ENCODE peak calls at places on chromosome 12, in six cellular contexts. L is kidney, Q is fibroblast of mammary gland, D is AG04450, W is BJ, M is psoas muscle. U is an unnamed sample.

GRCh38 chr12:94570161-94570560 is 80.2 kb downstream of the TMCC3 start:
- DNase-seq in L (no peak), Q (peak), D (no peak), W (no peak), M (no peak), U (no peak)

GRCh38 chr12:34400423-34400881 is 378.2 kb downstream of the ALG10 start:
- DNase-seq in L (peak), Q (no peak), D (no peak), W (no peak), M (peak), U (no peak)

GRCh38 chr12:132474237-132474741 is 15.7 kb upstream of the FBRSL1 start:
- DNase-seq in L (peak), Q (no peak), D (no peak), W (no peak), M (peak), U (no peak)

GRCh38 chr12:65952737-65953209 is 128.5 kb downstream of the HMGA2 start:
- DNase-seq in L (no peak), Q (peak), D (no peak), W (no peak), M (no peak), U (no peak)

GRCh38 chr12:93167841-93168492 is 209.8 kb upstream of the NUDT4 start:
- DNase-seq in L (no peak), Q (no peak), D (no peak), W (no peak), M (no peak), U (peak)

GRCh38 chr12:53538209-53538689 is 31.0 kb upstream of the NPFF start:
- DNase-seq in L (no peak), Q (peak), D (no peak), W (peak), M (no peak), U (no peak)

GRCh38 chr12:65685514-65685913 is 138.8 kb upstream of the HMGA2 start:
- DNase-seq in L (no peak), Q (peak), D (no peak), W (no peak), M (no peak), U (no peak)

GRCh38 chr12:114820773-114821172 is 136.8 kb upstream of the TBX3 start:
- DNase-seq in L (no peak), Q (no peak), D (no peak), W (no peak), M (no peak), U (no peak)

GRCh38 chr12:94832780-94833760 is 170.4 kb downstream of the NDUFA12 start:
- DNase-seq in L (no peak), Q (peak), D (no peak), W (no peak), M (peak), U (peak)

GRCh38 chr12:58566599-58566998 is 353.7 kb downstream of the LRIG3 start:
- DNase-seq in L (no peak), Q (peak), D (peak), W (peak), M (no peak), U (no peak)

GRCh38 chr12:50248883-50249282 is 34.4 kb downstream of the LIMA1 start:
- DNase-seq in L (no peak), Q (peak), D (no peak), W (no peak), M (no peak), U (no peak)

GRCh38 chr12:19434538-19434937 is 4.8 kb upstream of the AEBP2 start:
- DNase-seq in L (no peak), Q (no peak), D (no peak), W (no peak), M (no peak), U (no peak)

GRCh38 chr12:67327466-67327865 is 58.3 kb downstream of the CAND1 start:
- DNase-seq in L (no peak), Q (no peak), D (no peak), W (no peak), M (no peak), U (no peak)

GRCh38 chr12:67794151-67794550 is 145.6 kb downstream of the DYRK2 start:
- DNase-seq in L (no peak), Q (peak), D (no peak), W (no peak), M (no peak), U (no peak)

GRCh38 chr12:131449027-131449426 is 261.9 kb upstream of the SFSWAP start:
- DNase-seq in L (no peak), Q (no peak), D (no peak), W (no peak), M (no peak), U (no peak)

GRCh38 chr12:52522346-52523011 is 2.3 kb upstream of the KRT5 start:
- DNase-seq in L (no peak), Q (no peak), D (no peak), W (no peak), M (no peak), U (no peak)

GRCh38 chr12:98294426-98294825 is 221.0 kb upstream of the TMPO start:
- DNase-seq in L (no peak), Q (no peak), D (no peak), W (no peak), M (no peak), U (no peak)

GRCh38 chr12:78864483-78865296 is at the start of gene SYT1:
- DNase-seq in L (peak), Q (peak), D (peak), W (peak), M (peak), U (peak)

GRCh38 chr12:31584782-31585181 is 6.2 kb downstream of the DENND5B start:
- DNase-seq in L (no peak), Q (no peak), D (no peak), W (no peak), M (no peak), U (no peak)

GRCh38 chr12:71652656-71653055 is 11.0 kb downstream of the ZFC3H1 start:
- DNase-seq in L (no peak), Q (peak), D (no peak), W (no peak), M (no peak), U (no peak)

GRCh38 chr12:49552899-49553298 is 14.1 kb downstream of the KCNH3 start:
- DNase-seq in L (no peak), Q (no peak), D (no peak), W (no peak), M (peak), U (no peak)

GRCh38 chr12:22624573-22624907 is 431 bp upstream of the ETNK1 start:
- DNase-seq in L (no peak), Q (no peak), D (no peak), W (no peak), M (no peak), U (no peak)

GRCh38 chr12:45362291-45362690 is 146.4 kb downstream of the ANO6 start:
- DNase-seq in L (no peak), Q (no peak), D (no peak), W (no peak), M (no peak), U (no peak)

GRCh38 chr12:7374423-7375144 is 69.4 kb downstream of the CD163L1 start:
- DNase-seq in L (peak), Q (peak), D (no peak), W (no peak), M (peak), U (no peak)

GRCh38 chr12:39873065-39873464 is 232.8 kb downstream of the SLC2A13 start:
- DNase-seq in L (no peak), Q (no peak), D (no peak), W (no peak), M (no peak), U (no peak)

GRCh38 chr12:39867631-39868030 is 238.2 kb downstream of the SLC2A13 start:
- DNase-seq in L (no peak), Q (peak), D (no peak), W (no peak), M (no peak), U (no peak)

GRCh38 chr12:39875721-39876120 is 230.2 kb downstream of the SLC2A13 start:
- DNase-seq in L (no peak), Q (no peak), D (no peak), W (no peak), M (no peak), U (no peak)

GRCh38 chr12:39872425-39872824 is 233.5 kb downstream of the SLC2A13 start:
- DNase-seq in L (no peak), Q (peak), D (no peak), W (no peak), M (no peak), U (no peak)
- H3K4me3 ChIP-seq in L (no peak), Q (no peak), D (no peak), W (no peak), M (no peak), U (no peak)

GRCh38 chr12:11070999-11071398 is 8.9 kb upstream of the TAS2R46 start:
- DNase-seq in L (no peak), Q (no peak), D (no peak), W (no peak), M (no peak), U (no peak)

GRCh38 chr12:11069854-11070253 is 7.8 kb upstream of the TAS2R46 start:
- DNase-seq in L (no peak), Q (no peak), D (no peak), W (no peak), M (no peak), U (no peak)

GRCh38 chr12:11071414-11071813 is 9.3 kb upstream of the TAS2R46 start:
- DNase-seq in L (no peak), Q (no peak), D (no peak), W (no peak), M (no peak), U (no peak)

GRCh38 chr12:11067514-11067913 is 5.4 kb upstream of the TAS2R46 start:
- DNase-seq in L (no peak), Q (peak), D (no peak), W (no peak), M (no peak), U (peak)
- TF ChIP-seq CTCF in L (no peak), Q (no peak), D (no peak), W (no peak), M (no peak), U (no peak)

GRCh38 chr12:3097186-3097804 is 20.1 kb downstream of the TSPAN9 start:
- DNase-seq in L (peak), Q (no peak), D (no peak), W (no peak), M (peak), U (no peak)
- H3K4me3 ChIP-seq in L (peak), Q (no peak), D (peak), W (no peak), M (no peak), U (no peak)

DNA sequence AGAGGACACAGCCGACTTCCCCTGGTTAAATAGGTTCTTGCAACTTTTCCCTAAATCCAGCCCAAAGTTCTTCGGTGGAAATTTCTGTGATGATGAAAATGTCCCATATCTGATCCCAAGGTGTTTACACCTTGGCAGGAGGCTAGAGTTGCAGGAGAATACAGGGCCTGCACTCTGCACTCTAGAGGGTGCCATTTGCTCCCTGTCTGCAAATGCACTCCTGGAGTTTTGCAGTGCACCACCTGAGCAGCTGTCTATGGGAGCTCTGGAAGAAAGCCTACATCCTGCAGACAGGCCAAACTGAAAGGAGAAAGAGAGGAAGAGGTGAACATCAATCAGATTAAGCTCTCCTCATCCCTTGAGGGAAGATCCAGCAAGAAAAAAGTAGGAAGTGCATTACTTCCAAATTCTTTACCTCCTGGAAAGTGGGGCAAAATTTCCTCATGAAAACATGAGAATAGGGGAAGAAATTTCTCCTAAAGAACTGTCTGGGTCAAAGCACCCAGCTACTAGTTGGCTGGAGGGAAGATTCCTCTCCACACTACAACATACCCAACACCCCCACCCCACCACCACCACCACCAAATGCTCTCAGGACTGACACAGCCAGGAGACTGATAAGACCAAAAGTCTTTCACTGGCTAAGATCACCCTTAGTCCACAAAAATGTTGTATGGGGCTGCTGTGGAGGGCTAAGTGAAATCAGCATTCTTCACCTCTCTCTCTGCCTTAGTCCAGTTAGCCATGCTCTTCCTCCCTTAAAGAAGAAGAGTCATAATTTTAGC is 106.4 kb downstream of the NUAK1 start:
- DNase-seq in L (no peak), Q (no peak), D (no peak), W (no peak), M (no peak), U (no peak)
- TF ChIP-seq CTCF in L (no peak), Q (no peak), D (no peak), W (no peak), M (peak), U (no peak)

DNA sequence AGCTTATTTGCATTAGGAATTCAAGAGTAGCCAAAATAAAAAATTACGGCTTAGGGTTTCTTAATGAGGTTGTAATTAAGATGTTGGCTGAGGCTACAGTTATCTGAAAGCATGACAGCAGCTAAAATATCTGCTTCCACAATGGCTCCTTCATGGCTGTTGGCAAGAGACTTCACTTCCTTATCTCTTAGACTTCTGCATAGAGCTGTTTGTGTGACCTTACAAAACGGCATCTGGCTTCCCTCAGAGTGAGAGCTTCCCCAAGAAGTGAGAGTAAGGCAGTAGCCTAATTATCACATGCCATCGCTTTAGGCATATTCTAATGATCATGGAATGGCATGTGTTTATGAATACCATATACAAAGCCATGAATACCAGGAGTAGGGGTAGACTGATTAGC is 57.6 kb downstream of the CCDC59 start:
- DNase-seq in L (no peak), Q (no peak), D (no peak), W (no peak), M (no peak), U (no peak)
- H3K4me3 ChIP-seq in L (no peak), Q (no peak), D (no peak), W (no peak), M (no peak), U (no peak)

U was measured in astrocyte of the cerebellum.